ENCODE peak calls at places on chromosomes 7 and 10, in nine cellular contexts. One of them, this sample, is unnamed.

GRCh38 chr7:7221602-7222038 is 39.3 kb downstream of the C1GALT1 start:
- DNase-seq in MM.1S: no peak
- DNase-seq in heart right ventricle: no peak
- DNase-seq in effector memory CD4-positive, alpha-beta T cell: no peak
- DNase-seq in spleen: no peak
- DNase-seq in HCT116: peak
- DNase-seq in uterus: no peak
- DNase-seq in colonic mucosa: no peak
- DNase-seq in PC-3: peak
- DNase-seq in this sample: no peak

GRCh38 chr10:127450644-127451043 is 98.5 kb upstream of the NPS start:
- DNase-seq in MM.1S: no peak
- DNase-seq in heart right ventricle: no peak
- DNase-seq in effector memory CD4-positive, alpha-beta T cell: no peak
- DNase-seq in spleen: no peak
- DNase-seq in HCT116: no peak
- DNase-seq in uterus: no peak
- DNase-seq in colonic mucosa: no peak
- DNase-seq in PC-3: no peak
- DNase-seq in this sample: no peak

GRCh38 chr7:37028909-37029440 is 304.7 kb upstream of the AOAH start:
- DNase-seq in MM.1S: no peak
- DNase-seq in heart right ventricle: no peak
- DNase-seq in effector memory CD4-positive, alpha-beta T cell: no peak
- DNase-seq in spleen: no peak
- DNase-seq in HCT116: peak
- DNase-seq in uterus: no peak
- DNase-seq in colonic mucosa: no peak
- DNase-seq in PC-3: no peak
- DNase-seq in this sample: no peak

GRCh38 chr10:130479146-130479545 is 343.0 kb downstream of the GLRX3 start:
- DNase-seq in MM.1S: no peak
- DNase-seq in heart right ventricle: no peak
- DNase-seq in effector memory CD4-positive, alpha-beta T cell: no peak
- DNase-seq in spleen: no peak
- DNase-seq in HCT116: no peak
- DNase-seq in uterus: no peak
- DNase-seq in colonic mucosa: no peak
- DNase-seq in PC-3: no peak
- DNase-seq in this sample: no peak

GRCh38 chr7:16991551-16991950 is 109.8 kb upstream of the AGR3 start:
- DNase-seq in MM.1S: no peak
- DNase-seq in heart right ventricle: no peak
- DNase-seq in effector memory CD4-positive, alpha-beta T cell: no peak
- DNase-seq in spleen: no peak
- DNase-seq in HCT116: no peak
- DNase-seq in uterus: no peak
- DNase-seq in colonic mucosa: no peak
- DNase-seq in PC-3: no peak
- DNase-seq in this sample: no peak

GRCh38 chr10:100997364-100998182 is 2.0 kb upstream of the LZTS2 start:
- DNase-seq in MM.1S: peak
- DNase-seq in heart right ventricle: peak
- DNase-seq in effector memory CD4-positive, alpha-beta T cell: peak
- DNase-seq in spleen: peak
- DNase-seq in HCT116: peak
- DNase-seq in uterus: peak
- DNase-seq in colonic mucosa: peak
- DNase-seq in PC-3: peak
- DNase-seq in this sample: peak

GRCh38 chr7:141663081-141663510 is 38.9 kb downstream of the DENND11 start:
- DNase-seq in MM.1S: no peak
- DNase-seq in heart right ventricle: no peak
- DNase-seq in effector memory CD4-positive, alpha-beta T cell: no peak
- DNase-seq in spleen: no peak
- DNase-seq in HCT116: no peak
- DNase-seq in uterus: no peak
- DNase-seq in colonic mucosa: peak
- DNase-seq in PC-3: peak
- DNase-seq in this sample: no peak

GRCh38 chr10:29306688-29307087 is 17.8 kb downstream of the LYZL1 start:
- DNase-seq in MM.1S: no peak
- DNase-seq in heart right ventricle: no peak
- DNase-seq in effector memory CD4-positive, alpha-beta T cell: no peak
- DNase-seq in spleen: no peak
- DNase-seq in HCT116: no peak
- DNase-seq in uterus: no peak
- DNase-seq in colonic mucosa: no peak
- DNase-seq in PC-3: no peak
- DNase-seq in this sample: no peak

GRCh38 chr7:157318015-157318706 is 18.6 kb upstream of the DNAJB6 start:
- DNase-seq in MM.1S: no peak
- DNase-seq in heart right ventricle: no peak
- DNase-seq in effector memory CD4-positive, alpha-beta T cell: no peak
- DNase-seq in spleen: peak
- DNase-seq in HCT116: no peak
- DNase-seq in uterus: no peak
- DNase-seq in colonic mucosa: no peak
- DNase-seq in PC-3: peak
- DNase-seq in this sample: no peak

GRCh38 chr7:142496545-142496991 is 238.7 kb upstream of the PRSS58 start:
- DNase-seq in MM.1S: peak
- DNase-seq in heart right ventricle: no peak
- DNase-seq in effector memory CD4-positive, alpha-beta T cell: no peak
- DNase-seq in spleen: no peak
- DNase-seq in HCT116: peak
- DNase-seq in uterus: no peak
- DNase-seq in colonic mucosa: no peak
- DNase-seq in PC-3: peak
- DNase-seq in this sample: no peak

GRCh38 chr7:75604408-75604807 is 112.3 kb downstream of the SPDYE5 start:
- DNase-seq in MM.1S: no peak
- DNase-seq in heart right ventricle: no peak
- DNase-seq in effector memory CD4-positive, alpha-beta T cell: no peak
- DNase-seq in spleen: no peak
- DNase-seq in HCT116: no peak
- DNase-seq in uterus: no peak
- DNase-seq in colonic mucosa: no peak
- DNase-seq in PC-3: no peak
- DNase-seq in this sample: no peak

GRCh38 chr10:77636967-77637473 is 588 bp downstream of the KCNMA1 start:
- DNase-seq in MM.1S: no peak
- DNase-seq in heart right ventricle: no peak
- DNase-seq in effector memory CD4-positive, alpha-beta T cell: no peak
- DNase-seq in spleen: peak
- DNase-seq in HCT116: no peak
- DNase-seq in uterus: no peak
- DNase-seq in colonic mucosa: no peak
- DNase-seq in PC-3: no peak
- DNase-seq in this sample: no peak

GRCh38 chr10:48417374-48417773 is 110.9 kb downstream of the MAPK8 start:
- DNase-seq in MM.1S: no peak
- DNase-seq in heart right ventricle: no peak
- DNase-seq in effector memory CD4-positive, alpha-beta T cell: no peak
- DNase-seq in spleen: no peak
- DNase-seq in HCT116: no peak
- DNase-seq in uterus: no peak
- DNase-seq in colonic mucosa: no peak
- DNase-seq in PC-3: no peak
- DNase-seq in this sample: no peak

GRCh38 chr10:52452600-52453493 is 138.8 kb downstream of the DKK1 start:
- DNase-seq in MM.1S: peak
- DNase-seq in heart right ventricle: no peak
- DNase-seq in effector memory CD4-positive, alpha-beta T cell: no peak
- DNase-seq in spleen: no peak
- DNase-seq in HCT116: no peak
- DNase-seq in uterus: no peak
- DNase-seq in colonic mucosa: no peak
- DNase-seq in PC-3: peak
- DNase-seq in this sample: no peak

GRCh38 chr10:61835069-61835908 is 66.2 kb upstream of the ARID5B start:
- DNase-seq in MM.1S: peak
- DNase-seq in heart right ventricle: no peak
- DNase-seq in effector memory CD4-positive, alpha-beta T cell: no peak
- DNase-seq in spleen: no peak
- DNase-seq in HCT116: peak
- DNase-seq in uterus: no peak
- DNase-seq in colonic mucosa: no peak
- DNase-seq in PC-3: peak
- DNase-seq in this sample: no peak

GRCh38 chr7:12757443-12757842 is 70.0 kb downstream of the ARL4A start:
- DNase-seq in MM.1S: no peak
- DNase-seq in heart right ventricle: no peak
- DNase-seq in effector memory CD4-positive, alpha-beta T cell: no peak
- DNase-seq in spleen: no peak
- DNase-seq in HCT116: no peak
- DNase-seq in uterus: no peak
- DNase-seq in colonic mucosa: no peak
- DNase-seq in PC-3: peak
- DNase-seq in this sample: no peak

GRCh38 chr7:112300831-112301407 is 94.4 kb downstream of the ZNF277 start:
- DNase-seq in MM.1S: no peak
- DNase-seq in heart right ventricle: no peak
- DNase-seq in effector memory CD4-positive, alpha-beta T cell: no peak
- DNase-seq in spleen: no peak
- DNase-seq in HCT116: no peak
- DNase-seq in uterus: no peak
- DNase-seq in colonic mucosa: no peak
- DNase-seq in PC-3: no peak
- DNase-seq in this sample: no peak

GRCh38 chr7:112307506-112307905 is 101.0 kb downstream of the ZNF277 start:
- DNase-seq in MM.1S: no peak
- DNase-seq in heart right ventricle: no peak
- DNase-seq in effector memory CD4-positive, alpha-beta T cell: no peak
- DNase-seq in spleen: no peak
- DNase-seq in HCT116: no peak
- DNase-seq in uterus: no peak
- DNase-seq in colonic mucosa: no peak
- DNase-seq in PC-3: no peak
- DNase-seq in this sample: no peak

GRCh38 chr7:112302566-112302965 is 96.1 kb downstream of the ZNF277 start:
- DNase-seq in MM.1S: no peak
- DNase-seq in heart right ventricle: no peak
- DNase-seq in effector memory CD4-positive, alpha-beta T cell: no peak
- DNase-seq in spleen: no peak
- DNase-seq in HCT116: no peak
- DNase-seq in uterus: no peak
- DNase-seq in colonic mucosa: no peak
- DNase-seq in PC-3: no peak
- DNase-seq in this sample: no peak

GRCh38 chr7:112308974-112309373 is 102.5 kb downstream of the ZNF277 start:
- DNase-seq in MM.1S: no peak
- DNase-seq in heart right ventricle: no peak
- DNase-seq in effector memory CD4-positive, alpha-beta T cell: no peak
- DNase-seq in spleen: no peak
- DNase-seq in HCT116: no peak
- DNase-seq in uterus: no peak
- DNase-seq in colonic mucosa: no peak
- DNase-seq in PC-3: no peak
- DNase-seq in this sample: no peak

DNA sequence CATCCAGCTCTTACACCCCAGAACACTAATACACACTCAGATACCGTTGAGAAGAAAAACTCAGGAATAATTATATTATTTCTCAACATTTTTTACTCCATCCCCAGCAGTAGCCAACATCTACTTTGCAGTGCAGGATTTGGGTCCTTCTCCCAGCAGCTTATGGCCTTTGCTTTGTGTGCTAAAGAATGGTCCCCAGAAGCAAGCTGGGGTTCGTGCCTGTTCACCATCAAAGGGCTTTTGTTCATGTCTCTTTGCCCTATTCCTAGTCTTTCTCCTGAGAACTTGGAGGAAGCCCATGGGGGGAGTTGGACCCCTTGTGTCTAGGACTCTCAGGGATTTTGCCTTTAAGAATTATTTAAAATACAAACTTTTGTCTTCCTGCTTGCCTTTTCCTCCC is 100.4 kb downstream of the ZNF277 start:
- DNase-seq in MM.1S: no peak
- DNase-seq in heart right ventricle: no peak
- DNase-seq in effector memory CD4-positive, alpha-beta T cell: no peak
- DNase-seq in spleen: no peak
- DNase-seq in HCT116: no peak
- DNase-seq in uterus: no peak
- DNase-seq in colonic mucosa: no peak
- DNase-seq in PC-3: no peak
- DNase-seq in this sample: no peak
- H3K27ac ChIP-seq in MM.1S: no peak
- H3K27ac ChIP-seq in heart right ventricle: no peak
- H3K27ac ChIP-seq in effector memory CD4-positive, alpha-beta T cell: no peak
- H3K27ac ChIP-seq in spleen: no peak
- H3K27ac ChIP-seq in HCT116: no peak
- H3K27ac ChIP-seq in uterus: no peak
- H3K27ac ChIP-seq in colonic mucosa: no peak
- H3K27ac ChIP-seq in PC-3: no peak
- H3K27ac ChIP-seq in this sample: no peak

GRCh38 chr10:124645496-124646095 is 98.6 kb downstream of the FAM53B start:
- DNase-seq in MM.1S: no peak
- DNase-seq in heart right ventricle: peak
- DNase-seq in effector memory CD4-positive, alpha-beta T cell: no peak
- DNase-seq in spleen: peak
- DNase-seq in HCT116: no peak
- DNase-seq in uterus: no peak
- DNase-seq in colonic mucosa: no peak
- DNase-seq in PC-3: no peak
- DNase-seq in this sample: no peak
- H3K27ac ChIP-seq in MM.1S: no peak
- H3K27ac ChIP-seq in heart right ventricle: peak
- H3K27ac ChIP-seq in effector memory CD4-positive, alpha-beta T cell: peak
- H3K27ac ChIP-seq in spleen: peak
- H3K27ac ChIP-seq in HCT116: no peak
- H3K27ac ChIP-seq in uterus: peak
- H3K27ac ChIP-seq in colonic mucosa: no peak
- H3K27ac ChIP-seq in PC-3: no peak
- H3K27ac ChIP-seq in this sample: peak

GRCh38 chr10:79442171-79443040 is 3.0 kb downstream of the ZCCHC24 start:
- DNase-seq in MM.1S: no peak
- DNase-seq in heart right ventricle: no peak
- DNase-seq in effector memory CD4-positive, alpha-beta T cell: no peak
- DNase-seq in spleen: peak
- DNase-seq in HCT116: no peak
- DNase-seq in uterus: no peak
- DNase-seq in colonic mucosa: no peak
- DNase-seq in PC-3: no peak
- DNase-seq in this sample: no peak
- H3K27ac ChIP-seq in MM.1S: no peak
- H3K27ac ChIP-seq in heart right ventricle: peak
- H3K27ac ChIP-seq in effector memory CD4-positive, alpha-beta T cell: no peak
- H3K27ac ChIP-seq in spleen: no peak
- H3K27ac ChIP-seq in HCT116: no peak
- H3K27ac ChIP-seq in uterus: peak
- H3K27ac ChIP-seq in colonic mucosa: no peak
- H3K27ac ChIP-seq in PC-3: no peak
- H3K27ac ChIP-seq in this sample: peak

DNA sequence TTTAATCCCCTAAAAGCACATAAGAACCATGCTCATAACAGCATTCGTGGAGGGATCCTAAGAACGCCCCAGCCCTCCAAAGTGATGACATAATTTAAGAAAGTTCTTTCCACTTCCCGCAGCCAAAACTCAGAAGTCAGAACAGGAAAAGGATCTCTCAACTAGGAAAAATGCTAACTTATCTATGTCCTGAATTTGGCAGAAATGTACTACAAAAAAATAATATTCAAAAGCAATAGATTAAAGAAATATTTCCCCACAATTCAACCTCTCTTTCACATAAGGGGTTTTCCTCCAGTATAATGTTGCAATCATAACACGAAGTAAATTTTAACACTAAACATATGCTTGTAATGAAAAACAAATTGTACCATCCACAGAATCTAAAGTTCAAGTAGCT is 23.0 kb downstream of the ASB13 start:
- DNase-seq in MM.1S: no peak
- DNase-seq in heart right ventricle: no peak
- DNase-seq in effector memory CD4-positive, alpha-beta T cell: no peak
- DNase-seq in spleen: no peak
- DNase-seq in HCT116: no peak
- DNase-seq in uterus: no peak
- DNase-seq in colonic mucosa: no peak
- DNase-seq in PC-3: no peak
- DNase-seq in this sample: no peak
- H3K27ac ChIP-seq in MM.1S: no peak
- H3K27ac ChIP-seq in heart right ventricle: peak
- H3K27ac ChIP-seq in effector memory CD4-positive, alpha-beta T cell: no peak
- H3K27ac ChIP-seq in spleen: no peak
- H3K27ac ChIP-seq in HCT116: no peak
- H3K27ac ChIP-seq in uterus: peak
- H3K27ac ChIP-seq in colonic mucosa: no peak
- H3K27ac ChIP-seq in PC-3: no peak
- H3K27ac ChIP-seq in this sample: peak